ENCODE peak calls at places on chromosomes 4 and X, in eight cellular contexts. V is HepG2, Q is uterus, O is body of pancreas, N is HCT116, X is esophagus squamous epithelium, I is adrenal gland, H is A549. E is an unnamed sample.

GRCh38 chr4:89797117-89797516 is 39.8 kb downstream of the SNCA start:
- DNase-seq in N (no peak), H (peak), V (no peak), O (no peak), X (no peak), I (no peak), Q (no peak), E (no peak)

GRCh38 chr4:26061248-26061986 is 147.4 kb downstream of the SMIM20 start:
- DNase-seq in V (peak), X (no peak), H (peak), I (no peak), N (peak), O (no peak), Q (no peak), E (peak)

GRCh38 chr4:173871643-173872042 is 341.6 kb upstream of the HAND2 start:
- DNase-seq in I (no peak), X (no peak), Q (no peak), N (no peak), V (no peak), O (no peak), H (no peak), E (no peak)

GRCh38 chr4:186170966-186171365 is 20.4 kb upstream of the CYP4V2 start:
- DNase-seq in H (no peak), I (no peak), V (no peak), N (no peak), X (no peak), O (no peak), Q (no peak), E (no peak)

GRCh38 chr4:18882468-18882867 is 860.9 kb upstream of the LCORL start:
- DNase-seq in V (peak), I (no peak), Q (no peak), O (no peak), X (no peak), H (peak), N (peak), E (no peak)

GRCh38 chrX:30659421-30659820 is 6.2 kb downstream of the GK start:
- DNase-seq in N (no peak), Q (no peak), I (no peak), X (no peak), O (no peak), V (no peak), H (peak), E (peak)

GRCh38 chrX:119512145-119512800 is 44.0 kb downstream of the SLC25A5 start:
- DNase-seq in O (peak), V (peak), I (peak), H (peak), N (peak), Q (peak), X (no peak), E (peak)

GRCh38 chr4:92776080-92776479 is 472.3 kb downstream of the GRID2 start:
- DNase-seq in Q (no peak), O (no peak), X (no peak), N (no peak), H (no peak), V (no peak), I (no peak), E (no peak)

GRCh38 chrX:39814391-39814790 is 283.4 kb downstream of the BCOR start:
- DNase-seq in I (no peak), H (peak), Q (no peak), O (no peak), V (no peak), X (no peak), N (peak), E (peak)

GRCh38 chrX:43644124-43644701 is 11.9 kb upstream of the MAOA start:
- DNase-seq in X (no peak), N (no peak), Q (peak), I (no peak), V (no peak), O (no peak), H (peak), E (peak)

GRCh38 chr4:182242793-182243192 is 409 bp upstream of the TENM3 start:
- DNase-seq in I (no peak), V (no peak), X (no peak), O (no peak), N (no peak), Q (no peak), H (no peak), E (no peak)

GRCh38 chrX:105328773-105329172 is 108.3 kb upstream of the TEX13A start:
- DNase-seq in N (no peak), H (no peak), V (no peak), O (no peak), I (no peak), Q (no peak), X (no peak), E (no peak)

GRCh38 chr4:174669278-174669677 is 147.0 kb upstream of the HPGD start:
- DNase-seq in X (no peak), Q (no peak), H (peak), V (no peak), I (no peak), O (no peak), N (no peak), E (peak)

DNA sequence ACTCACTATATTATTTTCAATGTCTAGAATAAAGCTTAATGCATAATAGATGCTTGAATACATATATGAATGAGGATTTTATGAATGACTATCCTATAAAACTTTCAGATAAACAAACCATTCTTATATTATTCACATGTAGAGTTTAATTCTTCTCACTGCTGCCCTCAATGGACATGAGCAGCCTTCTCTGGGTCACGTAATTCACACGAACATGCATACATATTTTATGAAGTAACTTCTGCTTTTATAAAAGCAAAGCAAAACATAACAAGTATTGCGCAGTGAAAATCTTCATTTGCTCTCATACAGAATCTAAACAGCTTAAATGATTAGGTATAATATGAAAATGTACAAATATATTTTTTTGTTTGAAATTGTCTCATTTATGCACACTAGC is 116.7 kb downstream of the TMA16 start:
- DNase-seq in Q (no peak), V (no peak), I (no peak), N (no peak), O (no peak), X (no peak), H (no peak), E (no peak)
- TF ChIP-seq POLR2A in Q (no peak), V (no peak), I (no peak), N (no peak), O (no peak), X (no peak), H (no peak), E (no peak)

DNA sequence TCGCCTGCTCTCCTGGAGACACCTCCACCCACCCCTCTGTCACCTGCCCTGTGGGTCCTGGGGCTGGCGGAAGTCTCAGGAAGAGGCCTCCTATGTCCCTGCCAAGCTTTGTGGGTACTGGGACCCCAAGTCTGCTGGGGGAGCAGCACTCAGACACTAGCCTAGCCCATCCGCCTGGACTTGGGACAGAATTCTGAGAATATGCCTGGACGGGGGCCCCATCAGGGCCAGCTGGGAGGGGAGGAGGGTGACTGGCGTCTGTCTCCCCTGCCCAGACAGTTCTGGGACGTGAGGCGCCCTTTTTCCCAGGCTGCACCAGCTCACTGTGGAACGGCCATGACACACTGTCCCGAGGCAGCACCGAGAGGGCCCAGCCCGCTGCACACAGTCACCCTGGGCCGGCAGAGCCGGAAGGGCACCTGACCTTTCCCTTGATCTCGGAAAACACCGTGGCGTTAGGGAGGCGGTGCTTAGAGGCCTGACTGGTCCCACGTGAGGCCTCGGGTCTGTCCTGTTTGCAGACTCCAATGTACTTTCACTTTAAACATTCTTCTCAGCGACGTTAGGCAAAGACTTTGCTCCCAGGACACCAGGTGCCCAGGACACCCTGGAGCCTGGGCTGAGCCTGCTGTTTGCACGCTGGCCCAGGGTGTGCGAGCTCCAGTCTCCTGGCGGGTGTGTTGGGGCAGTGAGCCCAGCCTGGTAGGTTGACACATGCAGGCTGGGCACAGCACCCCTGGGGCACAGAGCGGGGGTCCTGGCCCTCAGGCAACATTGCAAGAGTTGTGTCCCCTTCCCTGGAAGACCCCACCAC is 700 bp downstream of the SLC26A1 start:
- DNase-seq in Q (no peak), X (no peak), I (peak), V (peak), H (peak), N (no peak), O (peak), E (no peak)
- TF ChIP-seq POLR2A in Q (no peak), X (no peak), I (peak), V (no peak), H (no peak), N (no peak), O (peak), E (no peak)

GRCh38 chr4:176001171-176002006 is 64.3 kb upstream of the WDR17 start:
- DNase-seq in O (peak), I (peak), X (no peak), V (no peak), Q (peak), H (peak), N (peak), E (no peak)
- TF ChIP-seq POLR2A in O (no peak), I (no peak), X (no peak), V (no peak), Q (no peak), H (no peak), N (no peak), E (no peak)

DNA sequence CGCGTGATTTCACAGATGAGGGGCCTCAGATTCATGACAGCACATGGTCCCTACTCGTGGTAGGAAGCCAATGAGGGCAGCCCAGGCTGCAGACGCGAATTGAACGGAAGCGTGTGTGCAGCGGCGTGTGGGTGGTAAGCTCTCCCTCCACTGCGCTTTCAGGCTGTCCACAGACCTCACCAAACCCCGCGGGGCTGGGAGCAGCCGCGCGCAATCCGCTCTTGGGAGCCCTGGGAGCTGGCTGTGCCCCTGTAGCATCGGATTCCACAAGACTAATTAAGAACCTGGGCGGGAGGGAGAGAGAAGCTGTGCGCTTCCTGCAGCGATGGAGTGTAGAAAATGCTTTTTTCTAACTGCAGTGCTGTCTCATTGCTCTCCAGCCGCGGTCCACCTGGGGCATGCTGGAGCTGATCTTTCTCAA is 134.9 kb downstream of the STOX2 start:
- DNase-seq in Q (no peak), I (no peak), O (no peak), N (no peak), H (no peak), X (no peak), V (no peak), E (no peak)
- TF ChIP-seq POLR2A in Q (no peak), I (no peak), O (no peak), N (no peak), H (no peak), X (no peak), V (no peak), E (no peak)

GRCh38 chrX:10077425-10078188 is 79.2 kb upstream of the CLCN4 start:
- DNase-seq in I (no peak), O (no peak), V (peak), X (no peak), H (no peak), Q (no peak), N (no peak), E (no peak)

GRCh38 chrX:10076765-10077164 is 80.0 kb upstream of the CLCN4 start:
- DNase-seq in I (no peak), O (no peak), H (no peak), N (no peak), V (peak), X (no peak), Q (no peak), E (no peak)

GRCh38 chrX:10072786-10073568 is 83.8 kb upstream of the CLCN4 start:
- DNase-seq in I (no peak), N (no peak), H (no peak), O (no peak), X (no peak), V (no peak), Q (no peak), E (no peak)

GRCh38 chrX:10071451-10072163 is 85.2 kb upstream of the CLCN4 start:
- DNase-seq in O (no peak), V (no peak), X (no peak), N (no peak), Q (no peak), I (no peak), H (no peak), E (no peak)

GRCh38 chrX:10074241-10074941 is 82.4 kb upstream of the CLCN4 start:
- DNase-seq in Q (no peak), X (no peak), N (no peak), O (no peak), H (no peak), V (no peak), I (no peak), E (no peak)
- TF ChIP-seq POLR2A in Q (no peak), X (no peak), N (no peak), O (no peak), H (no peak), V (no peak), I (no peak), E (no peak)

DNA sequence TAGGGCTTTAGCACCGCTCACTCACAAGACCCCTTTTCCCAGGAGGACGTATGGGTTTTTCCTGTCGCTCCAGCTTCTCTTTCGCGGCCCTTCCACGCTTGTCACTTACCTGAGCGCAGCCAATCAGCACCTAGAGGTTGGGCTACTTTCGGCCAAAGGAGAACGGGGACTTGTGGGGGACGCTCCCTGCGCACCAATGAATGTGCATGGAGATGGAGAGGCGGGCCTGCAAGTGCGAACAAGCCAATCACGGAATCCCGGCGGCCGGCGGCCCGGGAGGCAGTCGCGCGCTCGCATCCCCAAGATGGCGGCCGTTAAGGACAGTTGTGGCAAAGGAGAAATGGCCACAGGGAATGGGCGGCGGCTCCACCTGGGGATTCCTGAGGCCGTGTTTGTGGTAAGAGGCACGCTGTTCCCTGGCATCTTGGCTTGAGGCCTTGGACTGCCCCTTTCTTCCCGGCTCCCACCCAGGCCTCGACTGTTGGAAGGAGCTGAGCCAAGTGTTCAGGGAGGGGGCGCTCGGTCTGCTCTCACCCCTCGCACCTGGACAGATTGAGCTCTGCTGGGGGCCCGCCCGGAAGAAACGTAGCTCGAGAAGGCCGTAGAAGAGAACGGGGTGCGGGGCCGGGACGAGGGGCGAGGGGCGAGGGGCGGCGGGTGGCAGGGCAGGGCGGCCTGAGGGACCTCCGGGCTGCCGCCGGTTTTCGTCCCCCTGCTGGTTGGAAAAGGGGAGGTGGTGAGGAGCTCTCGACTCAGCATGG is at the start of gene VBP1:
- DNase-seq in V (peak), O (peak), I (peak), X (peak), H (peak), Q (peak), N (peak), E (peak)
- TF ChIP-seq POLR2A in V (peak), O (peak), I (peak), X (no peak), H (peak), Q (peak), N (no peak), E (peak)

GRCh38 chr4:110475881-110476818 is at the start of gene ENPEP:
- DNase-seq in N (no peak), V (no peak), X (no peak), O (peak), I (no peak), Q (peak), H (no peak), E (no peak)
- TF ChIP-seq POLR2A in N (no peak), V (no peak), X (no peak), O (no peak), I (no peak), Q (peak), H (no peak), E (no peak)

E was measured in erythroblast.